ENCODE peak calls at places on chromosomes 13 and 19, in ten cellular contexts. I, R, P, A, O, M, K, T, D and W are unnamed samples.

GRCh38 chr13:99353836-99354235 is 46.6 kb upstream of the GPR183 start:
- DNase-seq in O (peak), I (no peak), R (no peak), A (no peak), K (no peak), D (peak), P (no peak), T (no peak), M (no peak), W (no peak)

GRCh38 chr13:49938274-49938673 is 2.1 kb upstream of the SPRYD7 start:
- DNase-seq in P (no peak), T (no peak), D (no peak), I (peak), K (no peak), M (peak), O (no peak), R (no peak), A (no peak), W (no peak)

GRCh38 chr13:85347251-85347650 is 452.0 kb downstream of the SLITRK6 start:
- DNase-seq in K (no peak), P (no peak), M (no peak), O (peak), T (no peak), I (no peak), D (no peak), R (no peak), A (no peak), W (no peak)

GRCh38 chr19:32373614-32374295 is 28.3 kb downstream of the ZNF507 start:
- DNase-seq in A (peak), D (peak), T (no peak), I (peak), M (peak), P (peak), O (peak), K (peak), R (no peak), W (no peak)

GRCh38 chr19:37977992-37978391 is 71.0 kb downstream of the SIPA1L3 start:
- DNase-seq in P (no peak), A (no peak), O (peak), M (no peak), R (no peak), T (peak), K (no peak), I (no peak), D (peak), W (peak)

GRCh38 chr13:28527629-28528028 is 32.7 kb upstream of the FLT1 start:
- DNase-seq in T (no peak), R (no peak), A (no peak), K (no peak), D (no peak), M (no peak), I (no peak), O (no peak), P (peak), W (no peak)

GRCh38 chr19:45402469-45403070 is 2.3 kb downstream of the PPP1R13L start:
- DNase-seq in A (peak), T (no peak), I (peak), O (no peak), K (no peak), R (no peak), P (no peak), M (peak), D (no peak), W (peak)

GRCh38 chr13:30846844-30847243 is 59.2 kb upstream of the MEDAG start:
- DNase-seq in A (no peak), P (no peak), T (no peak), K (no peak), O (no peak), I (no peak), M (no peak), R (no peak), D (no peak), W (no peak)

GRCh38 chr19:7596191-7596937 is 701 bp downstream of the CAMSAP3 start:
- DNase-seq in I (peak), M (no peak), R (no peak), A (no peak), D (no peak), P (no peak), K (no peak), T (no peak), O (no peak), W (no peak)

GRCh38 chr19:29875931-29876330 is 64.1 kb downstream of the CCNE1 start:
- DNase-seq in A (no peak), T (no peak), R (no peak), P (no peak), K (no peak), I (no peak), M (no peak), D (no peak), O (no peak), W (no peak)

GRCh38 chr19:44401108-44401786 is at the start of gene ZNF285:
- DNase-seq in K (peak), R (peak), O (peak), P (peak), T (peak), I (peak), M (peak), A (peak), D (peak), W (peak)
- H3K4me3 ChIP-seq in K (peak), R (peak), O (peak), P (peak), T (peak), I (peak), M (peak), A (peak), D (peak), W (peak)

GRCh38 chr19:752652-753517 is 2.0 kb downstream of the MISP start:
- DNase-seq in D (peak), T (no peak), P (peak), A (no peak), K (no peak), I (peak), M (peak), O (peak), R (no peak), W (peak)
- H3K4me3 ChIP-seq in D (no peak), T (no peak), P (no peak), A (no peak), K (no peak), I (peak), M (peak), O (no peak), R (no peak), W (peak)

GRCh38 chr13:94090773-94091172 is 388.7 kb downstream of the DCT start:
- DNase-seq in I (no peak), A (no peak), D (no peak), M (no peak), R (no peak), O (no peak), K (no peak), T (no peak), P (no peak), W (no peak)
- H3K4me3 ChIP-seq in I (no peak), A (no peak), D (no peak), M (no peak), R (no peak), O (no peak), K (no peak), T (no peak), P (peak), W (no peak)

GRCh38 chr13:111280666-111281577 is 39.5 kb upstream of the TEX29 start:
- DNase-seq in I (no peak), R (no peak), A (no peak), O (peak), M (no peak), T (no peak), K (no peak), P (no peak), D (peak), W (no peak)

GRCh38 chr13:111280226-111280625 is 40.2 kb upstream of the TEX29 start:
- DNase-seq in P (no peak), T (no peak), I (no peak), A (no peak), D (no peak), M (no peak), R (no peak), K (no peak), O (no peak), W (no peak)

GRCh38 chr13:111282425-111282824 is 38.0 kb upstream of the TEX29 start:
- DNase-seq in M (no peak), D (no peak), O (no peak), A (no peak), R (no peak), I (no peak), K (no peak), P (no peak), T (no peak), W (no peak)

GRCh38 chr13:111282997-111283396 is 37.4 kb upstream of the TEX29 start:
- DNase-seq in M (no peak), P (no peak), R (no peak), I (no peak), T (no peak), A (no peak), D (no peak), K (no peak), O (no peak), W (no peak)

DNA sequence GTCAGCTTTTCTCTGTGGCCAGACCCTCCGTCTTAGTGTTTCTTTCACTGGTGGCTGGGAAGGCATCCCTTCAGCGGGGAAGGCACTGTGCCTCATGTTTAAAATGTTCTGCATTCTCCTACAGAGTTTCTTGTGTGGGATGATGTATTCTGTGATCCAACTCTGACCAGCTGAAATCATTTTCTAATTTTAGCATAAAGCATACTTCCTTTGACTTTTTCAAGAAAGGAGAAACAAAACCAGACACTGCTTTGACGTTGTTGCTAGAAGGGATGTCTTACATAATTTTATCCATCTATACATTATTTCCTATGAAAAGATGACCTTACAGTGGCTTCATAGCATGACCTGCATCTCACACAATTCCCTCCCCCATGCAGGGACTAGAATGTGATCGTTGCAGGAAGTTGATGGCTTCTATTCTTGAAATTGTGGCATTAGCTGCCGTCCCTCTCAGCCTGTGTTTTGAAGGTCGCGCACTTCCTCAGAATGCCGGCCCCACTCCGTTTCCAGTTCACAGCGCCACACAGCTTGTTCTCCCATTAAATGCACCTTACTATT is 38.6 kb upstream of the TEX29 start:
- DNase-seq in K (no peak), P (no peak), D (peak), M (no peak), O (peak), A (peak), I (no peak), T (no peak), R (no peak), W (no peak)
- H3K4me3 ChIP-seq in K (no peak), P (no peak), D (no peak), M (no peak), O (no peak), A (no peak), I (no peak), T (no peak), R (no peak), W (no peak)

GRCh38 chr19:1401889-1402217 is 511 bp upstream of the GAMT start:
- DNase-seq in D (no peak), M (no peak), I (no peak), R (no peak), P (no peak), A (no peak), O (no peak), T (no peak), K (no peak), W (no peak)
- H3K4me3 ChIP-seq in D (peak), M (peak), I (peak), R (peak), P (peak), A (peak), O (peak), T (peak), K (no peak), W (peak)

GRCh38 chr13:73521291-73521626 is 462.5 kb downstream of the KLF5 start:
- DNase-seq in A (no peak), P (no peak), I (no peak), O (no peak), K (no peak), D (no peak), T (no peak), R (no peak), M (no peak), W (no peak)
- H3K4me3 ChIP-seq in A (no peak), P (no peak), I (no peak), O (no peak), K (no peak), D (no peak), T (no peak), R (peak), M (no peak), W (no peak)

DNA sequence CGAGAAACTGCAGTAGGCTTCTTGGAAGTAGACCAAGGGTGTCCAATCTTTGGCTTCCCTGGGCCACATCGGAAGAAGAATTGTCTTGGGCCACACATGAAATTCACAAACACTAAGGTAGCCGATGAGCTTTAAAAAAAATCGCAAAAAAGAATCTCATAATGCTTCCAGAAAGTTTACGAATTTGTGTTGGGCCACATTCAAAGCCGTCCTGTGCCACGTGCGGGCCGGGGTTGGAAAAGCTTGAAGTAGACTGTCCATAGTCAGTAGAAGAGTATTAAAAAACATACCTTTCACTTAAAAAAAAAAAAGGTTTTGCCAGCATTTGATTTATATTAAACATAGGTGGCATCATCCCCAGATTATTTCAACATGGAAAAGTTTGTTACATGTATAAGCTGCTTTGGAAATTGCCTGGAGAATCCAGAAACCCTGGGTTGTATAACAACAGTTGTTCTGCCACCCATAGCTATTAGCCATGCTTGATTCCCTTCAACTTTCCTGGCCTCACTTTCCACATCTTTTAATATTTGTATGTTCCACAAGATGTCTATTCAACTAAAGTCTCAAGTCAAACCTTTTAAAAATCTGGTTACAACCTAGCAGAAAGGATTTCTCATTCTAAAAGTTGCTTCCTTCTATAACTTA is 1.0 kb downstream of the IFT88 start:
- DNase-seq in P (no peak), D (no peak), A (no peak), K (no peak), M (no peak), O (peak), T (no peak), I (no peak), R (no peak), W (no peak)
- H3K4me3 ChIP-seq in P (peak), D (peak), A (peak), K (peak), M (peak), O (peak), T (peak), I (peak), R (peak), W (peak)

GRCh38 chr19:55651236-55651635 is 3.2 kb downstream of the CCDC106 start:
- DNase-seq in K (no peak), M (no peak), I (no peak), R (no peak), A (no peak), P (no peak), T (no peak), O (no peak), D (no peak), W (no peak)

GRCh38 chr19:55650602-55651230 is 2.7 kb downstream of the CCDC106 start:
- DNase-seq in T (no peak), A (no peak), O (no peak), P (no peak), M (no peak), K (peak), R (no peak), I (no peak), D (no peak), W (no peak)

GRCh38 chr19:55647732-55648656 is at the start of gene CCDC106:
- DNase-seq in M (peak), A (peak), D (peak), R (peak), I (peak), O (peak), T (peak), K (peak), P (peak), W (no peak)

GRCh38 chr19:55648657-55649578 is 906 bp downstream of the CCDC106 start:
- DNase-seq in M (no peak), P (no peak), R (no peak), A (no peak), K (peak), D (no peak), I (no peak), T (no peak), O (no peak), W (no peak)

DNA sequence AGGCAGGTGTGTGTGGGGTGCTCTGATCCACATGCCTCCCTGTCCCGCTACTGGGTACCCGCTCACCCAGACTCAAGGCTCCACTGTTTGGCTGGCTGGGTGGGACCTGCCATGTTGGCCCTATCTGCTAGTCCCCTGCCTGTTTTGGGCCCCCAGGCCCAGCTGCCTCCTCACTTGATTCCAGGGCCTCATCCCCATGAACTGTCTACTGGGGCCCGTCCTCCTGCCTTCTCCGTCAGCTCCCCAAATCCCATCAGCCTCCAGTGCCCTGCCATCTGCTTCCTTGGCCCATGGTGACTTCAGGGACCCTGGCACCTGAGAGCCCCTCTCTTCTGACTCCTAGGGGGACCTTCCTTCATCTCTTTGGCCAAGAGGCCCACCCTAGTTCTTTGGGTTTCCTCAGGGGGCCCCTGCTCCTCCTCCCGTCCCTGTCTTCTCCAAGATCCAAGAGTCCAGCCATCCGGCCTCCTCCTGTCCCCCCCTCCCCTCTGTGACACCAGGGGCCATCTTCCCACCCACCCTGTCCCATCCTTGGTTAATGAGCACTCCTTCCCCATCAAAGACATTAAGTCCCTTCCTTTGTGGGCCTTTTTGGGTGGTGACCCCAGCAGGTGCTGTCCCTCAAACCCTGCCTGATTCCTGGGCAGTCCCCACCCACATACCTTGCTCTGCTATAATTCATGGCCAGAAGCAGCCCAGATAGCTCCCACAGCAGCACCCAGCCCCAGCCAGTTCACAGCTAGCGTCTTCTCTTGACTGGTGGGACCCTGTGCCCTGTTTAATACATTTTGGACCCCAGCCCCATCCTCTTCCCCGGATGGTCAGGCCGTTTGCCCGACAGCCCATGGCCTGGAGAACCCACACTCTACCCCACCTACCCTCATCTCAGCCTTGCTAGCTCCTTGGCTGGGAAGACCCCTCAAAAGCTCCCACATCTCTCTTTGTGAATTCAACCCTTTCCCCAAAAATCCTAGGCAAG is 1.9 kb downstream of the CCDC106 start:
- DNase-seq in A (no peak), K (no peak), O (no peak), M (no peak), R (no peak), I (no peak), T (no peak), D (no peak), P (no peak), W (no peak)
- H3K4me3 ChIP-seq in A (no peak), K (no peak), O (no peak), M (no peak), R (no peak), I (no peak), T (peak), D (peak), P (no peak), W (peak)

DNA sequence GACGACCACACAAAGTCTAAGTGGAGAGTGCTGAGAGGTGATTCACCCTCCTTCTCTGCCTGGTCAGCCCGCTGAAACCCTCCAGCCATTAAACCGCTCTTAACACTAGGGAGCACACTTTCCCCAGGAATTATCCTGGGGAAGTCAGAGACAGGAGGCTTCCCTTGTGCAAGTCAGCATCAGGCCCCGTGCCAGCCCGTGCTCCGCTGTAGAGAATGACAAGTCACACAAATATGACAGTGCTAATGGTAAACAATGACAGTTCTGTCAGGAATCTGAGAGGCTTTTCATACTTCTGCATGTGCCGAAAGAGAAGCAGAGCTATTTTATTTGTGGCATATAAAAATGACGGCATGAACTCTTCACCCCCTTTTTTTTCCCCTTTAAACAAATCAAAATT is 816.9 kb upstream of the SLC10A2 start:
- DNase-seq in D (peak), O (peak), M (peak), A (peak), P (peak), T (peak), I (peak), K (peak), R (no peak), W (peak)
- H3K4me3 ChIP-seq in D (peak), O (peak), M (no peak), A (no peak), P (no peak), T (peak), I (no peak), K (no peak), R (no peak), W (no peak)